ENCODE peak calls at places on chromosomes 6 and 20, in nine cellular contexts. One of them, this sample, is unnamed.

GRCh38 chr6:111700135-111700690 is 94.5 kb upstream of the TRAF3IP2 start:
- DNase-seq in NCI-H1436 treated with DMSO at 0.1 percent for 48 hours: no peak
- DNase-seq in NCI-H1105: no peak
- DNase-seq in naive thymus-derived CD8-positive, alpha-beta T cell: no peak
- DNase-seq in DND-41: no peak
- DNase-seq in NT2/D1: no peak
- DNase-seq in activated naive CD4-positive, alpha-beta T cell: no peak
- DNase-seq in brain microvascular endothelial cell: no peak
- DNase-seq in HCEC 1CT: no peak
- DNase-seq in this sample: no peak

GRCh38 chr6:147802400-147802799 is 293.9 kb downstream of the SAMD5 start:
- DNase-seq in NCI-H1105: no peak
- DNase-seq in activated naive CD4-positive, alpha-beta T cell: no peak
- DNase-seq in NT2/D1: no peak
- DNase-seq in DND-41: no peak
- DNase-seq in HCEC 1CT: no peak
- DNase-seq in naive thymus-derived CD8-positive, alpha-beta T cell: no peak
- DNase-seq in NCI-H1436 treated with DMSO at 0.1 percent for 48 hours: no peak
- DNase-seq in brain microvascular endothelial cell: no peak
- DNase-seq in this sample: no peak

GRCh38 chr6:154154389-154154967 is 115.4 kb downstream of the OPRM1 start:
- DNase-seq in HCEC 1CT: peak
- DNase-seq in naive thymus-derived CD8-positive, alpha-beta T cell: peak
- DNase-seq in NCI-H1105: peak
- DNase-seq in NT2/D1: peak
- DNase-seq in brain microvascular endothelial cell: peak
- DNase-seq in activated naive CD4-positive, alpha-beta T cell: peak
- DNase-seq in NCI-H1436 treated with DMSO at 0.1 percent for 48 hours: no peak
- DNase-seq in DND-41: peak
- DNase-seq in this sample: no peak

GRCh38 chr6:14596410-14596809 is 478.8 kb downstream of the CD83 start:
- DNase-seq in naive thymus-derived CD8-positive, alpha-beta T cell: no peak
- DNase-seq in HCEC 1CT: peak
- DNase-seq in activated naive CD4-positive, alpha-beta T cell: no peak
- DNase-seq in NCI-H1436 treated with DMSO at 0.1 percent for 48 hours: no peak
- DNase-seq in NT2/D1: no peak
- DNase-seq in DND-41: peak
- DNase-seq in NCI-H1105: no peak
- DNase-seq in brain microvascular endothelial cell: peak
- DNase-seq in this sample: no peak

GRCh38 chr6:44411141-44411540 is 23.6 kb downstream of the CDC5L start:
- DNase-seq in activated naive CD4-positive, alpha-beta T cell: no peak
- DNase-seq in brain microvascular endothelial cell: no peak
- DNase-seq in HCEC 1CT: no peak
- DNase-seq in DND-41: no peak
- DNase-seq in NCI-H1436 treated with DMSO at 0.1 percent for 48 hours: no peak
- DNase-seq in NT2/D1: no peak
- DNase-seq in naive thymus-derived CD8-positive, alpha-beta T cell: no peak
- DNase-seq in NCI-H1105: no peak
- DNase-seq in this sample: no peak

GRCh38 chr6:45504947-45505346 is 127.2 kb upstream of the SUPT3H start:
- DNase-seq in brain microvascular endothelial cell: peak
- DNase-seq in NT2/D1: peak
- DNase-seq in NCI-H1436 treated with DMSO at 0.1 percent for 48 hours: peak
- DNase-seq in DND-41: no peak
- DNase-seq in naive thymus-derived CD8-positive, alpha-beta T cell: no peak
- DNase-seq in HCEC 1CT: peak
- DNase-seq in activated naive CD4-positive, alpha-beta T cell: no peak
- DNase-seq in NCI-H1105: peak
- DNase-seq in this sample: no peak

GRCh38 chr6:144158133-144158532 is 7.8 kb downstream of the STX11 start:
- DNase-seq in activated naive CD4-positive, alpha-beta T cell: no peak
- DNase-seq in DND-41: no peak
- DNase-seq in naive thymus-derived CD8-positive, alpha-beta T cell: no peak
- DNase-seq in brain microvascular endothelial cell: peak
- DNase-seq in NCI-H1436 treated with DMSO at 0.1 percent for 48 hours: no peak
- DNase-seq in NT2/D1: no peak
- DNase-seq in HCEC 1CT: peak
- DNase-seq in NCI-H1105: no peak
- DNase-seq in this sample: no peak

GRCh38 chr6:134908906-134909516 is 40.9 kb downstream of the ALDH8A1 start:
- DNase-seq in NCI-H1105: no peak
- DNase-seq in NT2/D1: no peak
- DNase-seq in NCI-H1436 treated with DMSO at 0.1 percent for 48 hours: no peak
- DNase-seq in DND-41: no peak
- DNase-seq in brain microvascular endothelial cell: peak
- DNase-seq in activated naive CD4-positive, alpha-beta T cell: no peak
- DNase-seq in HCEC 1CT: peak
- DNase-seq in naive thymus-derived CD8-positive, alpha-beta T cell: no peak
- DNase-seq in this sample: no peak

GRCh38 chr20:1998715-1999114 is 4.9 kb upstream of the PDYN start:
- DNase-seq in NCI-H1105: no peak
- DNase-seq in brain microvascular endothelial cell: no peak
- DNase-seq in DND-41: no peak
- DNase-seq in NT2/D1: no peak
- DNase-seq in activated naive CD4-positive, alpha-beta T cell: no peak
- DNase-seq in NCI-H1436 treated with DMSO at 0.1 percent for 48 hours: no peak
- DNase-seq in HCEC 1CT: no peak
- DNase-seq in naive thymus-derived CD8-positive, alpha-beta T cell: no peak
- DNase-seq in this sample: no peak

GRCh38 chr6:121260651-121261102 is 73.6 kb downstream of the TBC1D32 start:
- DNase-seq in NCI-H1436 treated with DMSO at 0.1 percent for 48 hours: no peak
- DNase-seq in activated naive CD4-positive, alpha-beta T cell: no peak
- DNase-seq in brain microvascular endothelial cell: peak
- DNase-seq in NT2/D1: no peak
- DNase-seq in HCEC 1CT: peak
- DNase-seq in DND-41: no peak
- DNase-seq in NCI-H1105: no peak
- DNase-seq in naive thymus-derived CD8-positive, alpha-beta T cell: no peak
- DNase-seq in this sample: no peak

GRCh38 chr6:164034602-164035140 is 620.2 kb downstream of the QKI start:
- DNase-seq in DND-41: no peak
- DNase-seq in activated naive CD4-positive, alpha-beta T cell: no peak
- DNase-seq in NCI-H1105: no peak
- DNase-seq in brain microvascular endothelial cell: no peak
- DNase-seq in NCI-H1436 treated with DMSO at 0.1 percent for 48 hours: no peak
- DNase-seq in HCEC 1CT: no peak
- DNase-seq in naive thymus-derived CD8-positive, alpha-beta T cell: no peak
- DNase-seq in NT2/D1: no peak
- DNase-seq in this sample: no peak

GRCh38 chr20:53984354-53984753 is 86.0 kb downstream of the BCAS1 start:
- DNase-seq in DND-41: no peak
- DNase-seq in activated naive CD4-positive, alpha-beta T cell: no peak
- DNase-seq in NCI-H1105: no peak
- DNase-seq in NT2/D1: no peak
- DNase-seq in HCEC 1CT: peak
- DNase-seq in NCI-H1436 treated with DMSO at 0.1 percent for 48 hours: no peak
- DNase-seq in naive thymus-derived CD8-positive, alpha-beta T cell: no peak
- DNase-seq in brain microvascular endothelial cell: no peak
- DNase-seq in this sample: no peak

GRCh38 chr6:26592649-26593048 is 4.1 kb upstream of the ABT1 start:
- DNase-seq in naive thymus-derived CD8-positive, alpha-beta T cell: no peak
- DNase-seq in HCEC 1CT: peak
- DNase-seq in NCI-H1105: no peak
- DNase-seq in DND-41: no peak
- DNase-seq in activated naive CD4-positive, alpha-beta T cell: no peak
- DNase-seq in brain microvascular endothelial cell: no peak
- DNase-seq in NCI-H1436 treated with DMSO at 0.1 percent for 48 hours: no peak
- DNase-seq in NT2/D1: no peak
- DNase-seq in this sample: no peak

GRCh38 chr6:45002390-45002789 is 325.7 kb upstream of the RUNX2 start:
- DNase-seq in HCEC 1CT: no peak
- DNase-seq in DND-41: no peak
- DNase-seq in brain microvascular endothelial cell: no peak
- DNase-seq in naive thymus-derived CD8-positive, alpha-beta T cell: no peak
- DNase-seq in activated naive CD4-positive, alpha-beta T cell: no peak
- DNase-seq in NCI-H1436 treated with DMSO at 0.1 percent for 48 hours: no peak
- DNase-seq in NCI-H1105: no peak
- DNase-seq in NT2/D1: no peak
- DNase-seq in this sample: no peak

This sample was measured in stimulated activated naive B cell treated with anti-CD40 and anti-IgM and Interleukin-4, amounts not matched to agents 10 μg/mL and 1 μg/mL and 100 μg/mL, for 72 hours.